ENCODE peak calls at places on chromosomes 12 and 14, in four cellular contexts. D, C, I and R are unnamed samples.

GRCh38 chr12:11756022-11756421 is 106.5 kb downstream of the ETV6 start:
- DNase-seq in D (no peak), C (no peak), I (no peak), R (no peak)

GRCh38 chr14:80930836-80931389 is 10.6 kb downstream of the CEP128 start:
- DNase-seq in D (no peak), C (no peak), I (peak; percentile 88), R (no peak)

GRCh38 chr12:11162494-11162893 is 8.5 kb upstream of the SMIM10L1 start:
- DNase-seq in D (peak; percentile 11), C (no peak), I (no peak), R (no peak)

GRCh38 chr12:39764944-39765560 is 145.4 kb upstream of the ABCD2 start:
- DNase-seq in D (peak; percentile 18), C (peak; percentile 39), I (no peak), R (no peak)

GRCh38 chr12:107593713-107594381 is 91.8 kb upstream of the PWP1 start:
- DNase-seq in D (peak; percentile 73), C (no peak), I (peak; percentile 17), R (no peak)

GRCh38 chr12:90619943-90620342 is 335.0 kb downstream of the CCER1 start:
- DNase-seq in D (no peak), C (no peak), I (no peak), R (no peak)

GRCh38 chr14:49997991-49998390 is 105.1 kb downstream of the ARF6 start:
- DNase-seq in D (no peak), C (no peak), I (no peak), R (no peak)

GRCh38 chr12:6092784-6093722 is 31.4 kb downstream of the VWF start:
- DNase-seq in D (no peak), C (no peak), I (no peak), R (no peak)

GRCh38 chr12:103560604-103561101 is 26.4 kb upstream of the STAB2 start:
- DNase-seq in D (no peak), C (no peak), I (no peak), R (no peak)

GRCh38 chr12:131084341-131085011 is 130.8 kb downstream of the ADGRD1 start:
- DNase-seq in D (no peak), C (no peak), I (no peak), R (peak; percentile 6)

GRCh38 chr12:124513297-124513867 is 54.0 kb downstream of the NCOR2 start:
- DNase-seq in D (no peak), C (no peak), I (no peak), R (peak; percentile 59)

GRCh38 chr12:124514145-124514995 is 53.0 kb downstream of the NCOR2 start:
- DNase-seq in D (no peak), C (no peak), I (no peak), R (no peak)

GRCh38 chr12:124510301-124510970 is 57.0 kb downstream of the NCOR2 start:
- DNase-seq in D (no peak), C (peak; percentile 68), I (no peak), R (peak; percentile 46)

GRCh38 chr12:124511259-124511985 is 56.0 kb downstream of the NCOR2 start:
- DNase-seq in D (no peak), C (no peak), I (no peak), R (no peak)

DNA sequence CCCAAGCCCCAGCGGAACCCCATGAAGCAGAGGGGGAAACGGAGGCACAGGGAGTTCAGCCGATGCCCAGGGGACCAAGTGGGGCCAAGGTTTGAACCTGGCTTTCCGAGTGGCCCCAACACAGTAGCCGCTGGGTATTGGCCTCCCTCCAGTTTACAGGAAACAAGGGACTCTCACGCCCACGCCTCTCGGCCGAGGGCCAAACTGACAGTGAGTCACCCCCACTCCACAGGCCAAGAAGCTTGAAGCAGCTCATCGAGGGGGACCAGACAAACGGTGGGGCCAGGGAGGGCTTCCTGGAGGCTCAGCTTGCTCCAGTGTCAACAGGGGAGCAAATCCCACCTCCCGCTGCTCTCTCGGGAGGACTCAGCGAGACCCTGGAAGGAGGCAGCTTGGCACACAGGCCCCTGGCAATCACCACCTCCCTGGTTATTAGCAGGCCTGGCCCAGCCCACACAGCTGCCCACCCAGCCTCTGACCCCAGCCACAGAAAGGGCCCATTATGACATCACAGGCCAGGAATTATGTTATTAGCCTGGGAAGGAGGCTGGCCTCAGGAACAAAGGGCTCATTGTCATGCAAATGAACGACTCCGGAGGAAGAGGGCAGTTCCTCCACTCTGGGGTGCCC is 54.6 kb downstream of the NCOR2 start:
- DNase-seq in D (peak; percentile 80), C (peak; percentile 54), I (no peak), R (peak; percentile 84)
- TF ChIP-seq USF1 in D (no peak), C (no peak), I (no peak), R (no peak)

DNA sequence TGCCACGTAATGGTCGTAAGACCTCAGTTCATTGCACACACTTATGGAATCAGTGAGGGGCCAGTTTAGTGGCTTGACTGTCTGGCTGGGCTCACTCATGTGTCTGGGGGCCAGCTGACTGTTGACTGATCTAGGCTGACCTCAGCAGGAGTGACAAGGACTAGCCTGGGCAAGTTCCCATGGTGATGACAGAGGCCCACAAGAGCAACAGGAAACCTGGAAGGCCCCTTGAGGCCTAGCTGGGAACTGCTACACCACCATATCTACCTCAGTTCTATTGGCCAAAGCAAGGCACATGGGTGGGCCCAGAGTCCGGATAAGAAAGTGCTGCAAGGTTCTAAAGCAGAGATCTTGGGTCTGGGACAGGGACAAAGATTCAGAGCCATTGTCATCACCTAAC is 21.3 kb upstream of the RFLNA start:
- DNase-seq in D (peak; percentile 85), C (peak; percentile 59), I (peak; percentile 37), R (peak; percentile 66)
- TF ChIP-seq MAX in D (peak; percentile 34), C (no peak), I (no peak), R (no peak)

GRCh38 chr12:120138366-120138765 is 21.8 kb upstream of the RAB35 start:
- DNase-seq in D (no peak), C (no peak), I (no peak), R (no peak)
- TF ChIP-seq USF1 in D (no peak), C (no peak), I (no peak), R (no peak)

DNA sequence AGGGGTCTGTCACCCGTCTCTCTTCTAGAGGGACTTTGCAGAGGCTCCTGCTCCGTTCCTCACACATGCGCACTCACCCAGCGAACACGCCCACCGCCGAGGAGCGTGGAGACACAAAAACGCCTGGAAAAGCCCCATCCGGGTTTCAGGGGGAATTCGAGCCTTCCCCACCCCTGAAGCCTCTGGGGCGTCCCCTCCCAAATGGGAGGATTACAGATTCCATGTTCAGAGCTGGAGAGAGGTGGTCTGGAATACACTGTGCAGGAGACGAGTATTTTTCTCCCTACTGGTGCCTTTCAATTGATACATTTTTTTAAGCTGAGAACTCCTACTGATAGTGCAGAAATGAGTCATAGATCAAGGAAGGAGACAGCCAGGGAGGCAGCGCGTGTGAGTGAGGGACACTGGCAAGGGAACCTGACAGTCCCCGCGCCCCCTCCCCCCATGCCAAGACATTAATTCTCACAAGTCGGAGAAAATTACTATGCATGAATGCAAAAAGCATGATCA is 37.0 kb downstream of the BCL11B start:
- DNase-seq in D (no peak), C (no peak), I (no peak), R (peak; percentile 72)
- TF ChIP-seq MAX in D (no peak), C (no peak), I (no peak), R (no peak)

GRCh38 chr12:28178775-28179174 is 11.5 kb upstream of the CCDC91 start:
- DNase-seq in D (no peak), C (no peak), I (no peak), R (no peak)
- TF ChIP-seq USF1 in D (no peak), C (no peak), I (no peak), R (no peak)

GRCh38 chr12:108856170-108856427 is 1.3 kb downstream of the SSH1 start:
- DNase-seq in D (no peak), C (no peak), I (no peak), R (no peak)

GRCh38 chr12:108855284-108856169 is 1.9 kb downstream of the SSH1 start:
- DNase-seq in D (peak; percentile 73), C (no peak), I (no peak), R (no peak)

GRCh38 chr12:108854453-108855283 is 2.7 kb downstream of the SSH1 start:
- DNase-seq in D (no peak), C (no peak), I (peak; percentile 83), R (no peak)

GRCh38 chr12:108857158-108857407 is 300 bp downstream of the SSH1 start:
- DNase-seq in D (no peak), C (no peak), I (no peak), R (peak; percentile 17)

GRCh38 chr12:108856428-108857157 is 790 bp downstream of the SSH1 start:
- DNase-seq in D (peak; percentile 45), C (peak; percentile 51), I (no peak), R (peak; percentile 26)
- TF ChIP-seq MAX in D (peak; percentile 47), C (no peak), I (no peak), R (no peak)

GRCh38 chr12:4353785-4354208 is 25.7 kb downstream of the FGF23 start:
- DNase-seq in D (no peak), C (peak; percentile 46), I (no peak), R (peak; percentile 26)
- TF ChIP-seq USF1 in D (no peak), C (no peak), I (no peak), R (no peak)